ENCODE peak calls at places on chromosomes 6 and 20, in seven cellular contexts. X, F, Q, R, D, J and S are unnamed samples.

GRCh38 chr20:44651507-44652373 is at the start of gene ADA:
- DNase-seq in X (peak; percentile 48), F (peak; percentile 21), Q (peak; percentile 58), R (no peak), D (peak; percentile 64), J (peak; percentile 84), S (no peak)

GRCh38 chr20:2741463-2741862 is 48.9 kb downstream of the EBF4 start:
- DNase-seq in X (no peak), F (no peak), Q (no peak), R (no peak), D (no peak), J (no peak), S (no peak)

GRCh38 chr6:53579338-53579737 is 34.4 kb upstream of the GCLC start:
- DNase-seq in X (no peak), F (no peak), Q (no peak), R (no peak), D (no peak), J (no peak), S (no peak)

GRCh38 chr6:2476376-2476775 is 231.0 kb upstream of the GMDS start:
- DNase-seq in X (peak; percentile 80), F (no peak), Q (no peak), R (no peak), D (no peak), J (peak; percentile 68), S (no peak)

GRCh38 chr6:42017021-42017643 is 33.2 kb upstream of the TAF8 start:
- DNase-seq in X (no peak), F (peak; percentile 90), Q (no peak), R (no peak), D (no peak), J (no peak), S (no peak)

GRCh38 chr20:22684763-22685443 is 100.5 kb upstream of the FOXA2 start:
- DNase-seq in X (no peak), F (no peak), Q (no peak), R (peak; percentile 12), D (no peak), J (no peak), S (no peak)

GRCh38 chr20:3704085-3704484 is 8.3 kb downstream of the SIGLEC1 start:
- DNase-seq in X (no peak), F (no peak), Q (no peak), R (no peak), D (no peak), J (no peak), S (no peak)

GRCh38 chr6:42185597-42185996 is 9.2 kb downstream of the GUCA1B start:
- DNase-seq in X (no peak), F (no peak), Q (no peak), R (no peak), D (no peak), J (no peak), S (no peak)

GRCh38 chr6:35014786-35015185 is 125.7 kb downstream of the ANKS1A start:
- DNase-seq in X (peak; percentile 77), F (peak; percentile 78), Q (no peak), R (no peak), D (no peak), J (no peak), S (no peak)

GRCh38 chr6:56902551-56903464 is 52.1 kb upstream of the BEND6 start:
- DNase-seq in X (no peak), F (peak; percentile 76), Q (peak; percentile 37), R (no peak), D (peak; percentile 32), J (no peak), S (no peak)

GRCh38 chr6:110558575-110558974 is 82.2 kb upstream of the SLC22A16 start:
- DNase-seq in X (no peak), F (no peak), Q (no peak), R (peak; percentile 4), D (no peak), J (no peak), S (no peak)

GRCh38 chr20:25699914-25700313 is 3.3 kb upstream of the ZNF337 start:
- DNase-seq in X (no peak), F (no peak), Q (no peak), R (no peak), D (no peak), J (no peak), S (no peak)

GRCh38 chr6:30603961-30604360 is 13.1 kb downstream of the PPP1R10 start:
- DNase-seq in X (no peak), F (no peak), Q (no peak), R (no peak), D (no peak), J (no peak), S (no peak)

GRCh38 chr20:815914-816606 is 17.5 kb upstream of the FAM110A start:
- DNase-seq in X (no peak), F (peak; percentile 43), Q (peak; percentile 29), R (no peak), D (peak; percentile 61), J (peak; percentile 56), S (no peak)

GRCh38 chr6:46926481-46926880 is 4.7 kb upstream of the ADGRF5 start:
- DNase-seq in X (peak; percentile 87), F (peak; percentile 0), Q (no peak), R (no peak), D (no peak), J (no peak), S (no peak)

GRCh38 chr6:33280539-33280938 is 3.6 kb downstream of the B3GALT4 start:
- DNase-seq in X (peak; percentile 11), F (no peak), Q (no peak), R (no peak), D (no peak), J (no peak), S (no peak)

GRCh38 chr6:11480541-11480940 is 57.0 kb upstream of the TMEM170B start:
- DNase-seq in X (no peak), F (no peak), Q (no peak), R (no peak), D (peak; percentile 45), J (no peak), S (no peak)

GRCh38 chr6:42940493-42941045 is 11.3 kb downstream of the CNPY3 start:
- DNase-seq in X (no peak), F (no peak), Q (no peak), R (no peak), D (no peak), J (no peak), S (no peak)

GRCh38 chr6:52662031-52662430 is 8.9 kb upstream of the TMEM14A start:
- DNase-seq in X (no peak), F (no peak), Q (no peak), R (no peak), D (no peak), J (no peak), S (no peak)

GRCh38 chr6:134447883-134448387 is 130.0 kb upstream of the SGK1 start:
- DNase-seq in X (no peak), F (peak; percentile 98), Q (no peak), R (no peak), D (no peak), J (no peak), S (no peak)

GRCh38 chr6:4906942-4907300 is 96.9 kb downstream of the RPP40 start:
- DNase-seq in X (no peak), F (peak; percentile 34), Q (no peak), R (no peak), D (no peak), J (no peak), S (no peak)

DNA sequence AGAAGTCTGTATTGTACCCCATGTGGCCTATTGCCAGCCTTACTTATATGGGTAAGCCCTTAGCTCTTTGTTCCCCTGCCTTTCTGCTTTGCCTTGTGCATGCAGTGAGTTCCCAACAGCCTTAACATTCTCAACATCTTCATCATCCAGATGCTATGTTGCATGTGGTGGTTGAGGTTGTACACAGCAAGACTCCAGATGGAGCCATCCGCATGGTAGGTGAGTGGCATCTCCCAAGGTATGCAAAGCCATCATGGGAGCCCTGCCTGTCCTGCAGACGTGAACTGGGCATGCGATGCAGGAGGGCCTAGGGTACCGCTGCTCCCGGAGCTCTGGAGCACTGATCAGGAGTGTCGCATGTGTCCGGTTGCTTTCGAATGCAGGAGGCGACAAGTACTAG is 16.1 kb downstream of the CEP43 start:
- DNase-seq in X (no peak), F (no peak), Q (no peak), R (no peak), D (no peak), J (no peak), S (no peak)
- TF ChIP-seq CTCF in X (no peak), F (no peak), Q (no peak), R (no peak), D (no peak), J (no peak), S (no peak)

GRCh38 chr20:56391037-56391436 is 978 bp downstream of the AURKA start:
- DNase-seq in X (no peak), F (no peak), Q (no peak), R (no peak), D (no peak), J (no peak), S (no peak)

GRCh38 chr20:56391596-56392281 is at the start of gene AURKA:
- DNase-seq in X (no peak), F (no peak), Q (no peak), R (no peak), D (peak; percentile 23), J (no peak), S (no peak)

GRCh38 chr20:56388882-56389281 is 3.1 kb downstream of the AURKA start:
- DNase-seq in X (no peak), F (no peak), Q (no peak), R (no peak), D (no peak), J (no peak), S (no peak)

GRCh38 chr20:56392282-56393132 is at the start of gene CSTF1:
- DNase-seq in X (peak; percentile 99), F (peak; percentile 100), Q (peak; percentile 100), R (peak; percentile 99), D (peak; percentile 100), J (peak; percentile 100), S (peak; percentile 99)

GRCh38 chr20:56389807-56390206 is 2.2 kb downstream of the AURKA start:
- DNase-seq in X (no peak), F (no peak), Q (no peak), R (no peak), D (no peak), J (no peak), S (no peak)
- H3K4me3 ChIP-seq in X (no peak overlapping the region), F (no peak overlapping the region), Q (no peak overlapping the region), R (no peak overlapping the region), D (no peak overlapping the region), J (no peak overlapping the region), S (no peak overlapping the region)

GRCh38 chr6:8888468-8888867 is 453.1 kb upstream of the SLC35B3 start:
- DNase-seq in X (no peak), F (no peak), Q (no peak), R (no peak), D (no peak), J (no peak), S (no peak)
- TF ChIP-seq CTCF in X (peak; percentile 55), F (no peak), Q (no peak), R (no peak), D (peak; percentile 9), J (no peak), S (peak; percentile 47)

DNA sequence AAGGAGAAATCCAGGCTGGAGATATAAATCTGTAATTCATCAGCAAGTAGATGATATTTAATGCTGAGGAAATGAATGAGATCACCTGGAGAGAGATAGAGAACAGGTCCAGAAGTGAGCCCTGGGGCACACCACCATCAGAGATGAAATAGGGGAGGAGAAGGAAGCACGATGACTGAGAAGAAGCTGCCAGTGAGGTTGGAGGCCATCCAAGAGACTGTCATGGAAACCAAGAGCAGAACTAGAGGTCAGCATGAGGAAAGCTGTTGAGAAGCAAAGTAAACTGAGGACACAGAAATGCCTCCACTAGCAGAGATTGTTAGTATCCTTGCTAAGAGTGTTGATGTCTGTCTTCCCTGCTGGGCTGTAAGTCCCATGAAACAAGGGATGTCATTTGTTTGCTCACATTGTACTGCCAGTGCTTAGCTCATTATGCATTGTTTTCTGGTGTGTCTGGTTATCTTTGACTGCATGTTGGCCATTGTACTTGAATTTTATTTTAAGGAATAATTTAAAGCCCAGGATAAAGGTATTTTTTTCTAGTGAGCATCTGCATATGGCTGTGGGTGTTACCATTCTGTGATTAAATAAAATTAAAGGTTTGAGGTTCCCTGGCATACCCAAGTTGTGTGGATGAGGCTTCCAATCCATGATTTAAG is 35.8 kb downstream of the CDH22 start:
- DNase-seq in X (no peak), F (no peak), Q (no peak), R (no peak), D (no peak), J (no peak), S (no peak)
- H3K4me3 ChIP-seq in X (no peak overlapping the region), F (no peak overlapping the region), Q (no peak overlapping the region), R (no peak overlapping the region), D (no peak overlapping the region), J (no peak overlapping the region), S (no peak overlapping the region)